ENCODE peak calls at places on chromosomes 16 and 17, in five cellular contexts. D, V, W, Q and T are unnamed samples.
A peak's percentile ranks its signal among the peaks of the same experiment; 100 is the strongest.

GRCh38 chr17:76527430-76528111 is 9.9 kb downstream of the CYGB start:
- DNase-seq in V (peak; percentile 73), W (peak; percentile 80), D (peak; percentile 85), Q (peak; percentile 92), T (no peak)

GRCh38 chr17:41420134-41420533 is 4.3 kb downstream of the KRT37 start:
- DNase-seq in V (no peak), D (no peak), Q (no peak), W (no peak), T (no peak)

GRCh38 chr17:44775838-44776621 is 17.2 kb downstream of the ADAM11 start:
- DNase-seq in D (no peak), Q (peak; percentile 100), W (peak; percentile 32), V (no peak), T (no peak)

GRCh38 chr17:58121925-58122324 is 26.3 kb upstream of the OR4D1 start:
- DNase-seq in V (no peak), W (peak; percentile 56), D (no peak), Q (peak; percentile 53), T (no peak)

GRCh38 chr17:78613423-78613822 is 36.2 kb upstream of the DNAH17 start:
- DNase-seq in V (no peak), W (no peak), D (no peak), Q (no peak), T (no peak)

GRCh38 chr17:7137182-7137943 is 22.7 kb upstream of the ASGR2 start:
- DNase-seq in D (peak; percentile 53), Q (no peak), W (no peak), V (no peak), T (no peak)

GRCh38 chr17:67594115-67594878 is 123.4 kb upstream of the NOL11 start:
- DNase-seq in D (no peak), V (no peak), W (peak; percentile 35), Q (no peak), T (no peak)

GRCh38 chr17:20266806-20267458 is 200.4 kb downstream of the LGALS9B start:
- DNase-seq in Q (no peak), D (no peak), V (no peak), W (no peak), T (no peak)

GRCh38 chr17:44539664-44540063 is 17.6 kb upstream of the FZD2 start:
- DNase-seq in Q (peak; percentile 99), D (no peak), V (no peak), W (no peak), T (no peak)

GRCh38 chr17:48023408-48024148 is 14.0 kb downstream of the COPZ2 start:
- DNase-seq in D (peak; percentile 94), Q (peak; percentile 98), V (peak; percentile 77), W (peak; percentile 50), T (peak; percentile 90)

GRCh38 chr16:88430524-88431446 is 22.3 kb upstream of the ZFPM1 start:
- DNase-seq in V (peak; percentile 20), D (no peak), Q (peak; percentile 66), W (no peak), T (no peak)

GRCh38 chr17:63552211-63552610 is 1.9 kb downstream of the DCAF7 start:
- DNase-seq in V (no peak), D (no peak), W (no peak), Q (no peak), T (no peak)

GRCh38 chr16:22317001-22317530 is 19.9 kb downstream of the POLR3E start:
- DNase-seq in V (no peak), W (no peak), D (no peak), Q (no peak), T (peak; percentile 66)

GRCh38 chr17:48014603-48015037 is 23.0 kb downstream of the COPZ2 start:
- DNase-seq in V (no peak), Q (peak; percentile 40), D (no peak), W (no peak), T (no peak)

GRCh38 chr17:77783991-77784820 is 174.3 kb upstream of the TNRC6C start:
- DNase-seq in W (no peak), V (no peak), D (no peak), Q (no peak), T (no peak)

GRCh38 chr17:63698886-63699637 is 863 bp downstream of the LIMD2 start:
- DNase-seq in W (peak; percentile 46), V (peak; percentile 55), D (peak; percentile 73), Q (peak; percentile 75), T (peak; percentile 83)

DNA sequence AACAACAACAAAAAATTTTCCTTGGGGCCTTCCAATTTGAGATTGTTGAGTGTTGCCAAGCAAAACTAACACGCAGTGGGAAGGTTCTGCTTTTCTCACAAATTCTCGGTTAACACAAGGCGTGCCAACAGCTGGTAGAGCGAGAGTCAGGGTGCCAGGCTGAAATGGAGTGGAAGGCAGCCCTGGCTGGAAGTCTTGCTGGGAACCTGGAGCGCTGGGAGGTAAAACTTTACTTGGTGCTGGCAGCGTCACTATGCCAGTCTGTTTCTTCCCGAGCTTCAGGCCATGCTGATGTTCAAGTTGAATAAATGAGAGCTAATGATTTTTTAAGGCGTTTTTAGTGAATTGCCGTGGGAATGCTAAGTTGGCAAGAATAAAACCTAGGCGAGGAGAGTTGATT is 189.5 kb downstream of the WWOX start:
- DNase-seq in D (no peak), Q (no peak), V (no peak), W (no peak), T (no peak)
- H3K27ac ChIP-seq in D (no peak overlapping the region), Q (no peak overlapping the region), V (no peak overlapping the region), W (no peak overlapping the region), T (peak overlapping the region; percentile 19)

DNA sequence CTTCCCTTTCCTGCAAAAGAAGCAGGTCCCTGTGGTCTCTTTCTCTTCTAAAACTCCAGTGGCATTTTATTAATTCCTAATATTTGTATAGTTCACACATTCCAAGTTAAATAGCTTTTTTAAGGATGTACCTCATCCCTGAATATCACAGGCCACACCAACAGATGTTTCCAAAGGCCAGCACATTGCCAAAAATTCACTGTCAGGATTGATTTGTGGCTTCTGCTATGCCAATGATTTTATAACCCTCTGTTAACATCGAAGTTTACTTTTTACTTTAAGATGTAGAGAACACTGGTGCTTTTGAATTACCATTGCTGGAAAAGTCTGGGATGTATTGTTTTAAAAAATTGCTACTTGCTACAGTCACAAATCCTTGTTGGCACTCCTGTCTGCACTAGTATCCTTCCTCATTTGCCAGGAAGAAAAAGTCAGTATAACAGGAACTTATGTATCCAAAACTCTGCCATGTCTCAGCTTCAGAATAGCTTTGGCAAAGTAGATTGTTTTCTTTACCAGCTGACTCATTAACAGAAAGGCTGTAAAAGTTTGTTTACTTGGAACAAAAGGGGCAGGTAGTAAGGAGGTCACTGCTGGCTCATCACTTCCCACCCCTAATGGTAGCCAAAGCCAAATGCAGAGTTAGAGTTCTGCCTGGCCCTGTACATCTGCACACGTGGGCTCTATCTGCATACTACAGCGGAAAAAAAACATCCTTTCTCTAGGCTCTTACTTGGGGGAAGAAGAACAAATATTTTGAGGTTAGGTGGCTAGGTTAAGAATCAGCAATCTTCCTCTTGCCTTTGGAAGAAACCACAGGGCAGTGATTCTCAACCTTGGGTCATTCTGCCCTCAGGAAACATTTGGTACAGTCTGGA is 90.7 kb upstream of the BCAR1 start:
- DNase-seq in W (no peak), V (no peak), Q (no peak), D (no peak), T (no peak)
- TF ChIP-seq CTCF in W (no peak), V (no peak), Q (no peak), D (no peak), T (no peak)

GRCh38 chr16:75620326-75621169 is 2.5 kb downstream of the ADAT1 start:
- DNase-seq in Q (no peak), D (no peak), V (no peak), W (no peak), T (no peak)
- H3K27ac ChIP-seq in Q (no peak overlapping the region), D (no peak overlapping the region), V (no peak overlapping the region), W (no peak overlapping the region), T (no peak overlapping the region)

GRCh38 chr17:33520404-33521032 is 227.4 kb upstream of the ASIC2 start:
- DNase-seq in W (peak; percentile 23), Q (peak; percentile 85), D (no peak), V (peak; percentile 35), T (no peak)
- TF ChIP-seq CTCF in W (peak; percentile 70), Q (peak; percentile 90), D (peak; percentile 36), V (peak; percentile 82), T (peak; percentile 45)

DNA sequence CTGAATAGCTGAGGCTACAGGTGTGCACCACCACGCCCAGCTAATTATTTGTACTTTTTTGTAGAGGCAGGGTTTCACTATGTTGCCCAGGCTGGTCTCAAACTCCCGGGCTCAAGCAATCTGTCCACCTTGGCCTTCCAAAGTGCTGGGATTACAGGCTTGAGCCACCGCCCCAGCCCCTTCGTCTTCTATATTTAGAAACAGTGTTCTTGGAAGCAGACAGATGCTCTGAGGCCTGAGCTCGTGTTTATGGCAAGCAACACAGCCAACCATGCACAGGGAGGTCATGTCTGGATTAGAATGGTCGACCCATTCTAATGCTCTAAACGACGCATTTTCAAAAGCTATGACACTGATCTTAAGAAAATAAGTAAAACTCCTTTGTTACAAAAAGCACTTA is 16.6 kb downstream of the TMEM204 start:
- DNase-seq in V (no peak), D (no peak), Q (no peak), W (no peak), T (no peak)
- H3K27ac ChIP-seq in V (peak overlapping the region; percentile 98), D (peak overlapping the region; percentile 32), Q (no peak overlapping the region), W (no peak overlapping the region), T (peak overlapping the region; percentile 76)

GRCh38 chr17:33475594-33475993 is 182.5 kb upstream of the ASIC2 start:
- DNase-seq in Q (no peak), D (no peak), W (no peak), V (no peak), T (no peak)
- TF ChIP-seq CTCF in Q (no peak), D (no peak), W (no peak), V (no peak), T (no peak)